ENCODE peak calls at places on chromosome 21, in four cellular contexts. E is adrenal gland, Y is tibial artery, X is heart right ventricle. J is an unnamed sample.

GRCh38 chr21:41874611-41875010 is 4.5 kb downstream of the PRDM15 start:
- DNase-seq in Y (no peak), X (no peak), E (no peak), J (no peak)

GRCh38 chr21:40618216-40618615 is 228.7 kb downstream of the DSCAM start:
- DNase-seq in E (no peak), Y (no peak), X (no peak), J (no peak)

GRCh38 chr21:16085436-16085835 is 355.7 kb downstream of the USP25 start:
- DNase-seq in Y (no peak), E (no peak), X (no peak), J (peak; percentile 42)

GRCh38 chr21:42079939-42080787 is 9.0 kb downstream of the UMODL1 start:
- DNase-seq in E (no peak), X (no peak), Y (no peak), J (no peak)

GRCh38 chr21:30434033-30434631 is 4.1 kb downstream of the KRTAP13-4 start:
- DNase-seq in E (no peak), Y (no peak), X (no peak), J (peak; percentile 9)

GRCh38 chr21:28758042-28758882 is 234.4 kb downstream of the LTN1 start:
- DNase-seq in Y (no peak), E (no peak), X (no peak), J (peak; percentile 76)

GRCh38 chr21:32240708-32241433 is 38.0 kb downstream of the MIS18A start:
- DNase-seq in E (no peak), X (no peak), Y (no peak), J (no peak)

GRCh38 chr21:40386301-40386911 is 460.6 kb downstream of the DSCAM start:
- DNase-seq in Y (no peak), E (peak; percentile 76), X (peak; percentile 58), J (peak; percentile 47)

GRCh38 chr21:26769613-26770188 is 75.5 kb downstream of the ADAMTS1 start:
- DNase-seq in E (no peak), Y (no peak), X (no peak), J (no peak)

GRCh38 chr21:21631961-21632360 is 633.8 kb downstream of the NCAM2 start:
- DNase-seq in E (peak; percentile 69), Y (no peak), X (peak; percentile 10), J (peak; percentile 67)

GRCh38 chr21:41222247-41223068 is 54.5 kb downstream of the BACE2 start:
- DNase-seq in E (no peak), Y (no peak), X (no peak), J (no peak)

GRCh38 chr21:29193907-29194306 is 63.5 kb downstream of the MAP3K7CL start:
- DNase-seq in X (no peak), Y (no peak), E (no peak), J (no peak)

GRCh38 chr21:42314616-42315295 is 453 bp downstream of the TFF3 start:
- DNase-seq in X (no peak), E (peak; percentile 5), Y (no peak), J (no peak)

GRCh38 chr21:41664881-41665765 is 101.7 kb downstream of the RIPK4 start:
- DNase-seq in Y (peak; percentile 92), X (no peak), E (no peak), J (peak; percentile 94)

GRCh38 chr21:25997788-25998611 is 172.6 kb downstream of the APP start:
- DNase-seq in X (no peak), E (no peak), Y (no peak), J (no peak)

GRCh38 chr21:26756491-26757159 is 88.6 kb downstream of the ADAMTS1 start:
- DNase-seq in Y (no peak), E (no peak), X (no peak), J (no peak)

GRCh38 chr21:20802631-20803260 is 195.5 kb upstream of the NCAM2 start:
- DNase-seq in E (no peak), Y (no peak), X (no peak), J (no peak)

GRCh38 chr21:31873696-31874599 is 1.1 kb downstream of the HUNK start:
- DNase-seq in Y (no peak), X (peak; percentile 60), E (peak; percentile 27), J (peak; percentile 44)

GRCh38 chr21:25639922-25640670 is 1.0 kb downstream of the JAM2 start:
- DNase-seq in X (peak; percentile 34), Y (no peak), E (peak; percentile 33), J (no peak)

GRCh38 chr21:28298251-28298672 is 694.4 kb downstream of the LTN1 start:
- DNase-seq in Y (no peak), X (no peak), E (no peak), J (peak; percentile 34)

GRCh38 chr21:29473808-29474207 is 175.1 kb downstream of the BACH1 start:
- DNase-seq in Y (no peak), X (no peak), E (no peak), J (no peak)

GRCh38 chr21:42040411-42041180 is 30.4 kb upstream of the ZBTB21 start:
- DNase-seq in E (peak; percentile 59), X (no peak), Y (no peak), J (peak; percentile 94)

GRCh38 chr21:40466893-40467483 is 380.0 kb downstream of the DSCAM start:
- DNase-seq in Y (no peak), X (no peak), E (no peak), J (no peak)

GRCh38 chr21:28770867-28771661 is 221.6 kb downstream of the LTN1 start:
- DNase-seq in Y (no peak), E (no peak), X (no peak), J (no peak)

GRCh38 chr21:27363719-27364479 is 397.0 kb upstream of the ADAMTS5 start:
- DNase-seq in E (no peak), X (no peak), Y (no peak), J (no peak)

GRCh38 chr21:42219606-42220137 is 732 bp downstream of the ABCG1 start:
- DNase-seq in X (peak; percentile 44), E (no peak), Y (no peak), J (no peak)

GRCh38 chr21:36701912-36702621 is 3.2 kb downstream of the SIM2 start:
- DNase-seq in X (no peak), E (no peak), Y (no peak), J (peak; percentile 75)
- H3K4me3 ChIP-seq in X (no peak overlapping the region), E (no peak overlapping the region), Y (no peak overlapping the region), J (peak overlapping the region; percentile 70)

GRCh38 chr21:33560965-33561364 is 18.1 kb downstream of the SON start:
- DNase-seq in X (no peak), Y (no peak), E (no peak), J (no peak)
- H3K36me3 ChIP-seq in X (peaks cover 39% of the 10 kb centered on the region), Y (peaks cover 66% of the 10 kb centered on the region), E (no peaks in the 10 kb centered on the region), J (peaks cover 94% of the 10 kb centered on the region)

DNA sequence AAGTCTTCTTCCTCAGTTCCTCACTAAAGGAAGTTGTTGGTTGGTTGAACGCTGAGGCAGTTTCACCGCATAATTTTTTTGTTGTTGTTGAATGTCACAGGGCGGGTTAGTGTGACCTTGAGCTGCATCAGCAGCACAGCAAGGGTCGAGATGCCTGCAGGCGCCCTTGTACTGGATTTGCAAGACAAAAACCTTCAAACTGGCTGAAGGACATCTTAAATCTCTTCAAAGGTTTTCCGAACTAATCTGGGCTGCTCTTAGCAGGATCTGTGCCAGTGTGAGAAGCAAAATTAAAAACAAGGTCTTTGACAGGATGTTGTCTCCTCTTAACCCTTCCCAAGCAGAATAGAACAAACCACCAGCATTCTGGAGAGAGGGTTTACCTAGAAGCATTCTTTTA is 59.4 kb downstream of the NRIP1 start:
- DNase-seq in E (peak; percentile 59), Y (no peak), X (no peak), J (no peak)
- H3K4me3 ChIP-seq in E (no peak overlapping the region), Y (no peak overlapping the region), X (no peak overlapping the region), J (no peak overlapping the region)

GRCh38 chr21:44948426-44949120 is 8.7 kb downstream of the SLX9 start:
- DNase-seq in Y (peak; percentile 68), X (no peak), E (no peak), J (no peak)
- H3K36me3 ChIP-seq in Y (peaks cover 4% of the 10 kb centered on the region), X (no peaks in the 10 kb centered on the region), E (no peaks in the 10 kb centered on the region), J (peaks cover 68% of the 10 kb centered on the region)

GRCh38 chr21:38493549-38494253 is 4.6 kb downstream of the ERG start:
- DNase-seq in E (no peak), Y (no peak), X (no peak), J (no peak)
- H3K4me3 ChIP-seq in E (no peak overlapping the region), Y (no peak overlapping the region), X (peak overlapping the region; percentile 51), J (no peak overlapping the region)

GRCh38 chr21:14718957-14719356 is 172.8 kb upstream of the SAMSN1 start:
- DNase-seq in X (no peak), E (no peak), Y (no peak), J (no peak)
- H3K36me3 ChIP-seq in X (no peaks in the 10 kb centered on the region), E (no peaks in the 10 kb centered on the region), Y (no peaks in the 10 kb centered on the region), J (no peaks in the 10 kb centered on the region)

GRCh38 chr21:34883501-34884271 is 165.4 kb downstream of the RUNX1 start:
- DNase-seq in Y (no peak), E (no peak), X (no peak), J (no peak)

GRCh38 chr21:34882719-34883131 is 166.4 kb downstream of the RUNX1 start:
- DNase-seq in Y (no peak), X (no peak), E (no peak), J (no peak)

GRCh38 chr21:34881421-34881820 is 167.7 kb downstream of the RUNX1 start:
- DNase-seq in Y (no peak), E (no peak), X (no peak), J (peak; percentile 17)

GRCh38 chr21:34880401-34880800 is 168.7 kb downstream of the RUNX1 start:
- DNase-seq in Y (no peak), E (no peak), X (no peak), J (no peak)

DNA sequence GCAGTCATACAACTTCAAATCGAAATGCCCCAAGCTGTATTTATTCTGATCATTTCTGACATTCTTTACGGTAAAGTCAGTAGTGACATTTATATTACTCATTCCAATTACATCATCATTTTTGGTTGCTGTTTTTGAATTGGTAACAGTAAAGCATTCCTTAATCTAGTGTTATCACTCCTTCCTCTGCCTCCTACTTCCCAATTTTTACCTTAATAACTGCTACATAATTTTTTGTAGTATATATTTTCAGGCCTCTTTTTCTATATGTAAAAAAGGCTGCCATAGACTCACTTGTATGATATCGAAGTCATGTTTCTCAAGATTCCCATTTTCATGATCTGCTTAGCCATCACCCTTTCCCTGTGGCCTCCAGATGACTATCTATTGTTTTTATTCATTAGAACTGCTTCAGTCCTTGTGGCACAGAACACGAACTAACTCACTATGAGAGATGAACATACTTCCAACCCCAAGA is 167.2 kb downstream of the RUNX1 start:
- DNase-seq in X (no peak), E (no peak), Y (no peak), J (no peak)
- H3K4me3 ChIP-seq in X (peak overlapping the region; percentile 69), E (no peak overlapping the region), Y (no peak overlapping the region), J (peak overlapping the region; percentile 3)

DNA sequence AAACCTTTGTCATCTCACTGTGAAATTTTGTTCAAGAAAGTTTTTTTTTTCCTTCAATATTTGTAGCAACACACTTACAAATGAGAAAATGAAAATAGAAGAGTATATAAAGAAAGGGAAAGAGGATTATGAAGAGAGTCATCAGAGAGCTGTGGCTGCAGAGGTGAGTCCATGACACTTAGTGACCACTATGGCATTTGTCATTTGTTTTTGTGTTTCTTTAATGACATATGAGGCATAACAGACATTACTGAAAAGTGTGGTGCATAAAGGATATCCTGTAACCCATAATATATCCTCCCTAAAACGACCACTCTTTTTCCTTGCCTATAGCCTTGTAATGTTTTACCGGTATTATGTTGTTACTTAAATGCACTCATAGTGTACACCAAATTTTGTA is 80.2 kb downstream of the VPS26C start:
- DNase-seq in Y (no peak), X (no peak), E (no peak), J (no peak)
- H3K36me3 ChIP-seq in Y (peaks cover 51% of the 10 kb centered on the region), X (peaks cover 24% of the 10 kb centered on the region), E (no peaks in the 10 kb centered on the region), J (peaks cover 41% of the 10 kb centered on the region)

GRCh38 chr21:43811262-43812105 is 22.1 kb downstream of the RRP1 start:
- DNase-seq in E (no peak), X (no peak), Y (no peak), J (no peak)
- H3K4me3 ChIP-seq in E (no peak overlapping the region), X (peak overlapping the region; percentile 47), Y (peak overlapping the region; percentile 32), J (no peak overlapping the region)

GRCh38 chr21:46369520-46370235 is 45.7 kb downstream of the PCNT start:
- DNase-seq in X (no peak), Y (no peak), E (no peak), J (no peak)
- H3K36me3 ChIP-seq in X (peaks cover 3% of the 10 kb centered on the region), Y (peaks cover 26% of the 10 kb centered on the region), E (no peaks in the 10 kb centered on the region), J (peaks cover 51% of the 10 kb centered on the region)